ENCODE peak calls at places on chromosomes 3 and 15, in six cellular contexts. R is sigmoid colon, G is stomach, W is thyroid gland, M is adrenal gland, U is HCT116. N is an unnamed sample.

GRCh38 chr3:194300392-194300758 is 50.8 kb downstream of the CPN2 start:
- DNase-seq in R (peak; percentile 96), G (peak; percentile 82), W (peak; percentile 82), M (peak; percentile 72), U (no peak), N (peak; percentile 79)

GRCh38 chr3:37999836-38000235 is 9.2 kb downstream of the VILL start:
- DNase-seq in R (peak; percentile 55), G (peak; percentile 20), W (no peak), M (no peak), U (no peak), N (no peak)

GRCh38 chr3:187850256-187851010 is 105.2 kb upstream of the BCL6 start:
- DNase-seq in R (no peak), G (no peak), W (no peak), M (no peak), U (no peak), N (peak; percentile 28)

GRCh38 chr3:147191795-147192385 is 214.5 kb downstream of the ZIC4 start:
- DNase-seq in R (no peak), G (no peak), W (peak; percentile 1), M (peak; percentile 26), U (peak; percentile 68), N (peak; percentile 53)

GRCh38 chr15:99447497-99448371 is 118.0 kb upstream of the MEF2A start:
- DNase-seq in R (peak; percentile 53), G (peak; percentile 21), W (no peak), M (no peak), U (no peak), N (peak; percentile 7)

GRCh38 chr3:197820550-197821335 is 29.7 kb downstream of the LRCH3 start:
- DNase-seq in R (no peak), G (no peak), W (no peak), M (no peak), U (no peak), N (no peak)

GRCh38 chr15:57323299-57323805 is 53.0 kb upstream of the CGNL1 start:
- DNase-seq in R (no peak), G (no peak), W (no peak), M (no peak), U (no peak), N (no peak)

GRCh38 chr3:15616053-15616452 is 14.5 kb downstream of the BTD start:
- DNase-seq in R (no peak), G (no peak), W (no peak), M (no peak), U (no peak), N (no peak)

GRCh38 chr15:60520041-60520824 is 41.3 kb upstream of the ICE2 start:
- DNase-seq in R (no peak), G (no peak), W (no peak), M (no peak), U (peak; percentile 16), N (no peak)

GRCh38 chr3:184172681-184173373 is 1.8 kb upstream of the AP2M1 start:
- DNase-seq in R (no peak), G (no peak), W (no peak), M (no peak), U (no peak), N (no peak)

GRCh38 chr3:56347219-56347871 is 120.9 kb downstream of the ERC2 start:
- DNase-seq in R (no peak), G (peak; percentile 45), W (no peak), M (no peak), U (no peak), N (peak; percentile 49)

GRCh38 chr3:175885196-175885766 is 1026.1 kb downstream of the NAALADL2 start:
- DNase-seq in R (no peak), G (no peak), W (no peak), M (no peak), U (no peak), N (no peak)

GRCh38 chr3:40109641-40110490 is 199.6 kb upstream of the EIF1B start:
- DNase-seq in R (no peak), G (no peak), W (no peak), M (no peak), U (no peak), N (no peak)

GRCh38 chr3:47431225-47431624 is 44.5 kb downstream of the SCAP start:
- DNase-seq in R (no peak), G (no peak), W (no peak), M (no peak), U (no peak), N (no peak)

GRCh38 chr3:125961289-125961589 is 7.7 kb upstream of the ROPN1B start:
- DNase-seq in R (no peak), G (no peak), W (no peak), M (no peak), U (no peak), N (no peak)

GRCh38 chr15:90619468-90619867 is 89.7 kb downstream of the CRTC3 start:
- DNase-seq in R (no peak), G (no peak), W (no peak), M (no peak), U (no peak), N (no peak)

GRCh38 chr15:80059786-80060489 is 462 bp downstream of the ZFAND6 start:
- DNase-seq in R (peak; percentile 68), G (peak; percentile 45), W (peak; percentile 81), M (no peak), U (peak; percentile 32), N (no peak)

GRCh38 chr15:38768970-38769369 is 204.4 kb upstream of the RASGRP1 start:
- DNase-seq in R (no peak), G (no peak), W (peak; percentile 6), M (no peak), U (no peak), N (peak; percentile 32)

GRCh38 chr3:10779293-10779805 is 36.7 kb upstream of the SLC6A11 start:
- DNase-seq in R (no peak), G (no peak), W (no peak), M (no peak), U (no peak), N (no peak)

GRCh38 chr15:57138260-57138895 is 219.9 kb downstream of the TCF12 start:
- DNase-seq in R (no peak), G (peak; percentile 31), W (peak; percentile 10), M (no peak), U (peak; percentile 33), N (peak; percentile 45)

GRCh38 chr3:169664034-169664820 is 715 bp upstream of the MECOM start:
- DNase-seq in R (no peak), G (peak; percentile 43), W (no peak), M (no peak), U (no peak), N (no peak)

DNA sequence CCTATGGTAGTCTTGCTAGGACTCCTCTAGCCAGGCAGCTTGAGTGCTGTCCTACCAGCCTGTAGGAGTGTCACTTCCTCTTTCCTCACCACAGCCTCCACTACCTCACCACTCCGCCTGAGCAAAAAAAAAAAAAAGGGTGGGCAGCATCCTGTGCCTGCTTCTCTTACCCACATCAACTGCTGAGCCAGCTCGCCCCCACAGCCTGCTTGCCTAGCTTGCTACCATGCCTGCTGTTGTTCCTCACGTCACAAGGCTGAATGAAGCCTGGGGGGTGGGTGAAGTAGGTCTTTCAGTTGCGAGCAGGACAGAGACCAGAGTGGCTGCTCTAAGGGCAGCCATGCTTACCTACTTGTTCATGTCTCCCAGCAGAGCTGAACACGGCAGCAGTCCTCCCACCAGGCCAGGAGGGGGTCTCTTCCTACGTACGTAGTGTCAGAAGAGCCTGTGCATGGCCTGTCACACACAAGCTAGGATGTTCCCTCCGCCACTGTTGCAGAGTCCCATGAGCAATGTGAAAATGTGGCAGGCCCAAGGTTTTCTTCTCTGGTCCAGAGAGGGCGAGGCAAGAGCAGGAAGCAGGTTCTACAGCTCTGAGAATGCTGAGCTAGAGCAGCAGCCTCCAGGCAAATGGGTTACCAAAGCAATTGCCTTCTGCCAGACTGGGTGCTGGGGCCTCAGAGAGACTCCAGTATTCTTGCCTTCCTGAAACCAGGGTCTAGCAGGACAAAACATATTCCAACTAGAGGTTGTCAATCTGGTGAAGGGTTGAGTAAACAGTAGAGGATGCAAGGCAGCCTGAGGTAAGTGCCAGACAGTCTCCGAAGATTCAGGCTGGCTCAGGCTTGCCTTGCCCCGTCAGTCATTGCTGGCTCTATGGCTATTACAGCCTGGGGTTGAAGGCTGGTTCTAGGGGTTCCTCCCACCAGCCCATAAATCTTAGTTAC is 8.0 kb downstream of the PPM1M start:
- DNase-seq in R (no peak), G (peak; percentile 48), W (no peak), M (no peak), U (no peak), N (peak; percentile 43)
- H3K4me3 ChIP-seq in R (no peak overlapping the region), G (no peak overlapping the region), W (no peak overlapping the region), M (no peak overlapping the region), U (no peak overlapping the region), N (no peak overlapping the region)

GRCh38 chr3:66537735-66538134 is 36.9 kb upstream of the LRIG1 start:
- DNase-seq in R (no peak), G (no peak), W (no peak), M (no peak), U (no peak), N (no peak)
- H3K4me1 ChIP-seq in R (no peaks in the 10 kb centered on the region), G (no peaks in the 10 kb centered on the region), W (no peaks in the 10 kb centered on the region), M (no peaks in the 10 kb centered on the region), U (no peaks in the 10 kb centered on the region), N (no peaks in the 10 kb centered on the region)

GRCh38 chr3:179347108-179347382 is 464 bp upstream of the MFN1 start:
- DNase-seq in R (no peak), G (no peak), W (no peak), M (no peak), U (no peak), N (no peak)

GRCh38 chr3:179348325-179349013 is 960 bp downstream of the MFN1 start:
- DNase-seq in R (no peak), G (no peak), W (no peak), M (no peak), U (no peak), N (no peak)

DNA sequence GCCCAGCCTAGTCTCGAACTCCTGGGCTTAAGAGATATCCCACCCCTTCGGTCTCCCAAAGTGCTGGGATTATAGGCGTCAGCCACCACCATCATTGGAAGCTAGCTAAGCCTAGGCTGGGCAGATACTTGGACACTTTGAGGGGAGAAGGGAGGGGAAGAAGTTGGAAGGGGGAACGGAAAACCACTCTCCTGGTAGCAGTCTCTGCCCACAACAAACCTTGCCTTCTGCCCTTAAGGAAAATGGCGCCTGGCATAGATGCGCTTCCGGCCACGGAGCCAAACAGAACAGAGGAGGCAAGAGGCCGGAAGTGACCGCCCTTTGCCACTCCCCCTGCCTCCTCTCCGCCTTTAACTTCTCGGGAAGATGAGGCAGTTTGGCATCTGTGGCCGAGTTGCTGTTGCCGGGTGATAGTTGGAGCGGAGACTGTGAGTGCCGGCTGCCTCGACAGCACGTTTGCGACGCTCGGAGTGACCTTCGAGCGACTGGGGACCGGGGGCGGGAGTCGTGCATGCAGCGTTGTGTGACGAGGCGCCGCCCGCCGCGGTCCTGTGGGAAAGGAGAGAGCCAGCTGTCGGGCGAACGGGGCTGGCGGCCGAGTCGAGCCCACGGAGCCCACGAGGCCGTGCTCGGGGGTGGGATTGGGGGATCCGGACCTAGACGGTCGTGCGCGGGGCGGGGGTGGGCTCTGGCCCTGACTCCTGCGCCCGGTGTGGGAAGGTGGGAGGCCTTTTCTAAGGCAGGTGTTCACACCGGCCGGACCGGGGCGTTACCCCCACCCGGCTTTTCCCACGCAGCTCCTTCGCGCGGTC is at the start of gene MFN1:
- DNase-seq in R (peak; percentile 98), G (peak; percentile 95), W (peak; percentile 97), M (peak; percentile 93), U (peak; percentile 83), N (peak; percentile 98)
- TF ChIP-seq POLR2A in R (peak; percentile 22), G (no peak), W (peak; percentile 93), M (no peak), U (no peak), N (peak; percentile 47)

DNA sequence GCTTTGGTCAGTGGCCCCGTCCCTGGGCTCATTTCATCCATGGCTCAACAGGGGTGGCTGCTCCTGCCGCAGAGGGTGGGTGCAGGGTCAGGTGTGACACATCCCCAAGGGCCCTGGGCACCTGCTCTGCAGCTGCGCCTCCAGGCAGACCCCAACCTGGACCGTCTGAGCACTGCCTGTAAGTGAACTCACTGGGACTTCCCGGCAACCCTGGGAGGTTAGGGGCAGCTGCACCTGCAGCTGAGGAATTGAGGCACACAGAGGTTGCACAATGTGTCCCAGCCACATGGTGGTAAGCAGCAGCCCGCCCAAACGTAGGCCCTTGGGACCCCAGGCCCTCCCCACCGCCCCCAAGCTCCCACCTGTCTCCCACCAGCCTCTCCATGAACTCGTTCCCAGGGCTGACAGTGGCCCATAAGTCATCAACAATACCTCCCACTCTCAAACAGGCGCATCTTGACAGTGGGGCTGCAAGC is 55.1 kb downstream of the PLXNA1 start:
- DNase-seq in R (peak; percentile 52), G (no peak), W (no peak), M (no peak), U (no peak), N (no peak)
- H3K4me3 ChIP-seq in R (no peak overlapping the region), G (no peak overlapping the region), W (no peak overlapping the region), M (no peak overlapping the region), U (no peak overlapping the region), N (no peak overlapping the region)